ENCODE peak calls at places on chromosomes 6 and 20, in five cellular contexts. W is uterus, J is suprapubic skin, H is stomach, M is GM06990. R is an unnamed sample.

GRCh38 chr20:44615169-44615791 is 32.9 kb downstream of the PKIG start:
- DNase-seq in M (no peak), J (no peak), H (no peak), W (no peak), R (peak)

GRCh38 chr20:23629017-23629541 is 8.7 kb downstream of the CST3 start:
- DNase-seq in J (no peak), W (no peak), M (no peak), H (peak), R (peak)

GRCh38 chr6:159110013-159110412 is 59.2 kb upstream of the FNDC1 start:
- DNase-seq in M (no peak), W (no peak), H (peak), J (no peak), R (peak)

GRCh38 chr6:145704153-145704781 is 31.1 kb downstream of the EPM2A start:
- DNase-seq in H (no peak), W (no peak), J (no peak), M (no peak), R (peak)

GRCh38 chr6:82524031-82524430 is 160.4 kb downstream of the TPBG start:
- DNase-seq in H (no peak), J (no peak), M (no peak), W (no peak), R (no peak)

GRCh38 chr6:45880139-45880538 is 135.5 kb downstream of the CLIC5 start:
- DNase-seq in J (no peak), M (no peak), W (no peak), H (no peak), R (peak)

GRCh38 chr20:61979701-61980635 is 85.7 kb downstream of the TAF4 start:
- DNase-seq in M (no peak), H (no peak), W (no peak), J (no peak), R (no peak)

GRCh38 chr6:50850223-50850751 is 31.6 kb downstream of the TFAP2B start:
- DNase-seq in W (no peak), J (no peak), H (no peak), M (no peak), R (no peak)

GRCh38 chr6:135521431-135521830 is 23.9 kb upstream of the AHI1 start:
- DNase-seq in J (no peak), W (no peak), M (no peak), H (no peak), R (no peak)

GRCh38 chr6:150254671-150255228 is 111.9 kb downstream of the PPP1R14C start:
- DNase-seq in W (no peak), M (no peak), J (no peak), H (no peak), R (no peak)

GRCh38 chr20:53547664-53548239 is 45.9 kb downstream of the ZNF217 start:
- DNase-seq in W (peak), J (no peak), M (no peak), H (peak), R (peak)

GRCh38 chr20:19974621-19975435 is 42.3 kb upstream of the NAA20 start:
- DNase-seq in W (peak), H (peak), J (peak), M (no peak), R (peak)

GRCh38 chr20:58546756-58547526 is 31.7 kb upstream of the APCDD1L start:
- DNase-seq in W (no peak), H (peak), J (no peak), M (no peak), R (no peak)

GRCh38 chr6:41063884-41064285 is 8.3 kb downstream of the OARD1 start:
- DNase-seq in W (no peak), J (no peak), M (no peak), H (no peak), R (no peak)

GRCh38 chr6:105991561-105992314 is 94.4 kb upstream of the PRDM1 start:
- DNase-seq in W (no peak), H (peak), M (no peak), J (no peak), R (no peak)

GRCh38 chr6:131383421-131384411 is 189.3 kb upstream of the ARG1 start:
- DNase-seq in J (no peak), W (no peak), H (no peak), M (no peak), R (no peak)

GRCh38 chr6:33566182-33567084 is 13.6 kb downstream of the BAK1 start:
- DNase-seq in W (no peak), J (no peak), H (no peak), M (no peak), R (peak)

GRCh38 chr6:45574885-45575284 is 197.2 kb upstream of the SUPT3H start:
- DNase-seq in W (no peak), H (no peak), J (no peak), M (no peak), R (peak)

GRCh38 chr20:61886721-61887658 is 178.7 kb downstream of the TAF4 start:
- DNase-seq in J (no peak), M (no peak), W (no peak), H (no peak), R (peak)

GRCh38 chr6:138485005-138485545 is 14.2 kb downstream of the NHSL1 start:
- DNase-seq in M (no peak), J (no peak), W (no peak), H (no peak), R (peak)

GRCh38 chr6:62393608-62394007 is 107.6 kb upstream of the KHDRBS2 start:
- DNase-seq in J (no peak), W (no peak), H (no peak), M (no peak), R (no peak)

GRCh38 chr6:37369321-37370196 is 15.8 kb downstream of the RNF8 start:
- DNase-seq in W (no peak), M (no peak), H (no peak), J (no peak), R (peak)

GRCh38 chr20:39124064-39124463 is 161.9 kb downstream of the DHX35 start:
- DNase-seq in H (no peak), M (no peak), W (no peak), J (no peak), R (no peak)

GRCh38 chr6:101302593-101302992 is 90.9 kb upstream of the GRIK2 start:
- DNase-seq in J (no peak), W (no peak), H (no peak), M (no peak), R (no peak)

GRCh38 chr6:49662877-49663231 is 26.2 kb upstream of the RHAG start:
- DNase-seq in W (no peak), M (no peak), J (no peak), H (no peak), R (no peak)

GRCh38 chr6:46849361-46849690 is 56.1 kb downstream of the MEP1A start:
- DNase-seq in M (no peak), W (no peak), H (no peak), J (no peak), R (no peak)

GRCh38 chr6:15620616-15621015 is 42.2 kb downstream of the DTNBP1 start:
- DNase-seq in W (no peak), J (no peak), H (no peak), M (no peak), R (no peak)

GRCh38 chr6:51045548-51045947 is 226.9 kb downstream of the TFAP2B start:
- DNase-seq in W (no peak), H (no peak), M (no peak), J (no peak), R (no peak)

GRCh38 chr6:83292900-83293843 is 100.0 kb downstream of the RWDD2A start:
- DNase-seq in M (no peak), J (no peak), H (no peak), W (no peak), R (no peak)

GRCh38 chr6:41546475-41546865 is 289 bp downstream of the FOXP4 start:
- DNase-seq in J (no peak), W (no peak), H (no peak), M (no peak), R (peak)

GRCh38 chr6:86306210-86306609 is 631.1 kb upstream of the HTR1E start:
- DNase-seq in H (no peak), W (no peak), J (no peak), M (no peak), R (no peak)

GRCh38 chr6:5865492-5866031 is 141.2 kb downstream of the NRN1 start:
- DNase-seq in J (no peak), H (no peak), M (no peak), W (no peak), R (no peak)

GRCh38 chr6:2630891-2631458 is 119.7 kb downstream of the MYLK4 start:
- DNase-seq in H (no peak), M (no peak), J (no peak), W (no peak), R (peak)

GRCh38 chr20:17835941-17836861 is 132.4 kb downstream of the SNX5 start:
- DNase-seq in W (peak), M (no peak), H (no peak), J (peak), R (peak)

GRCh38 chr6:99348823-99349619 is 453 bp downstream of the FAXC start:
- DNase-seq in J (peak), H (no peak), W (peak), M (no peak), R (no peak)

GRCh38 chr6:36358235-36358915 is 21.7 kb upstream of the BNIP5 start:
- DNase-seq in M (peak), H (no peak), J (no peak), W (no peak), R (peak)

GRCh38 chr20:59242714-59243626 is 57.4 kb upstream of the EDN3 start:
- DNase-seq in H (no peak), M (no peak), W (no peak), J (no peak), R (no peak)

GRCh38 chr20:10411673-10412072 is 22.3 kb downstream of the MKKS start:
- DNase-seq in M (no peak), J (no peak), W (no peak), H (no peak), R (no peak)

GRCh38 chr20:10408427-10408826 is 25.6 kb downstream of the MKKS start:
- DNase-seq in H (no peak), J (no peak), W (no peak), M (no peak), R (no peak)

GRCh38 chr20:10414982-10415650 is 18.9 kb downstream of the MKKS start:
- DNase-seq in W (no peak), M (no peak), H (no peak), J (no peak), R (peak)

GRCh38 chr20:10412591-10413408 is 21.2 kb downstream of the MKKS start:
- DNase-seq in H (no peak), J (no peak), M (no peak), W (no peak), R (peak)
- TF ChIP-seq CTCF in H (no peak), J (no peak), M (peak), W (no peak), R (peak)

DNA sequence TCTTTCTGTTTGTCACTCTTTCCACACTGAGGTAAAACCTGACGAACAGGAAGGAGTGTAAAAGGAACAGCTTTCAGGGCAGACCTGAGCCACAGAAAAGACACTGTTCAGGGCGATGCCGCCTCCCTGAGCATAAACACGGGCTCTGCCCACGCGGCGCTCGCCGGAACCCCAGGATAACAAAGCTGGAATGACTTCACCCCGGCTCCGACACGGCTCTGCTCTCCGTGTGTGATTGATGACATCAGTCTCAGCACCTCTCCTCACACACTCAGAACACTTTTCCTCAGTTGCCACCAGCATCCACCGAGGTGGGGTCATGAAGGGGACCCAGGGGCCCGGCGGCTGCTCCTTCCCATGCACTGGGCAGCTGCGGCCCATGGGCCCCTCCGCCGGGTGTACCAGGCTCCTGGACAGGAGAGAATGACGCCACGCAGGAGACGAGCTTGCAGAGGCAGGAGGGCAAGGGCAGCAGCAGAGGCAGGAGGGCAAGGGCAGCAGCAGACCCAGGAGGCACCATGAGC is 43.6 kb downstream of the DLL1 start:
- DNase-seq in M (no peak), J (no peak), W (no peak), H (peak), R (no peak)
- H3K4me3 ChIP-seq in M (no peak), J (no peak), W (no peak), H (no peak), R (no peak)

GRCh38 chr6:93418448-93419303 is 683 bp downstream of the EPHA7 start:
- DNase-seq in H (no peak), M (no peak), J (peak), W (peak), R (peak)

GRCh38 chr6:93420163-93420806 is 926 bp upstream of the EPHA7 start:
- DNase-seq in M (no peak), H (no peak), J (no peak), W (no peak), R (no peak)

GRCh38 chr6:93419304-93420162 is at the start of gene EPHA7:
- DNase-seq in W (peak), H (peak), J (peak), M (peak), R (peak)

GRCh38 chr6:93423542-93423941 is 4.2 kb upstream of the EPHA7 start:
- DNase-seq in H (no peak), J (no peak), W (peak), M (no peak), R (peak)

GRCh38 chr6:93424303-93425064 is 5.1 kb upstream of the EPHA7 start:
- DNase-seq in J (no peak), H (no peak), M (no peak), W (no peak), R (peak)
- TF ChIP-seq CTCF in J (no peak), H (no peak), M (peak), W (peak), R (peak)

GRCh38 chr6:25882066-25882496 is 8.0 kb upstream of the SLC17A3 start:
- DNase-seq in W (peak), H (peak), M (peak), J (no peak), R (no peak)
- H3K4me3 ChIP-seq in W (no peak), H (peak), M (no peak), J (no peak), R (no peak)

DNA sequence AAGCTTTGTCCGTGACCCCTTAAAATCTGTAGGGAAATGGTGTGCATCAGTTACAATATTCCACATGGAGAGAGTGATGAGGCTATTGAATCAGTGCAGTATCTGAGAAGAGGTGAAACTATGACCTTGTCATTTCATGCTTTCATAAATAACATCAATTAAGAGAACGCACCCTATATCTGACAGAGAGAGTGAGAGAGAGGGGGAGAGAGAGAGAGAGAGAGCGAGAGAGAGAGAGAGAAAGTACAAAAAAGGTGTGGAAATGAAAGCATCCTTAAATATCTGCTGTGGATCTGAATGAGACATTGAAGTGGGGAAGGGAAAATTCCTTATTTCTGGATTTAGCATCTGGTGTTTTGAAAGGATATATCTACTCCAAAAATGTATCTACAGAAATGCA is 12.4 kb downstream of the GSTA4 start:
- DNase-seq in J (no peak), W (no peak), H (no peak), M (no peak), R (no peak)
- TF ChIP-seq CTCF in J (no peak), W (no peak), H (no peak), M (no peak), R (no peak)

GRCh38 chr20:63494084-63494419 is 4.8 kb downstream of the EEF1A2 start:
- DNase-seq in H (no peak), W (no peak), J (no peak), M (no peak), R (no peak)

GRCh38 chr20:63492982-63493381 is 5.9 kb downstream of the EEF1A2 start:
- DNase-seq in M (no peak), J (no peak), H (no peak), W (no peak), R (no peak)

GRCh38 chr20:63494420-63495166 is 4.3 kb downstream of the EEF1A2 start:
- DNase-seq in H (no peak), J (no peak), M (no peak), W (no peak), R (no peak)

GRCh38 chr20:63492518-63492917 is 6.4 kb downstream of the EEF1A2 start:
- DNase-seq in H (no peak), M (no peak), J (no peak), W (no peak), R (no peak)

DNA sequence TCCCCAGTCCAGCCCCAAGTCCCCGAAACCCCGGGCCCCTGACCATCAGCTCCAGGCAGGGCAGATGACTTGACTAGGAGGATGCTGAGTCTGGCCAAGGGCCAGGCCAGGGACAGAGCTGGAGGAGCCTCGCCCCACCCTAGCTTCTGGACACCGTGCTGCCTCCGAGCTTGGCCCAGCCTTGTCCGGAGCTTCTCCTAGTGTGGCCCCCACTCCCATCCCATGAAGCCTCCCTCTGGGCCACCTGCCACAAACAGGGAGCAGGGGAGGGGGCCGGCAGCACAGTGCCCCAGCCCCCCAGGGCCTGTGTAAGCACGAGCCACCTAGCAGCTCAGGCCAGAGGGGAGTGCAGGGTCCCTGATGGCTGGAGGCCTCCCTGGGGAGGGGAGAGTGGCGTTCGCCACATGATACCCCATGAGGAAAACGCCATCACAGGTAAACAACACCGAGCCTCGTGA is 5.3 kb downstream of the EEF1A2 start:
- DNase-seq in J (no peak), W (no peak), M (no peak), H (no peak), R (no peak)
- H3K4me3 ChIP-seq in J (no peak), W (no peak), M (no peak), H (no peak), R (no peak)

GRCh38 chr20:15859061-15859460 is 714.2 kb downstream of the KIF16B start:
- DNase-seq in M (no peak), J (no peak), W (no peak), H (no peak), R (no peak)
- TF ChIP-seq CTCF in M (no peak), J (no peak), W (no peak), H (no peak), R (no peak)

GRCh38 chr20:34691838-34692237 is 12.3 kb upstream of the TP53INP2 start:
- DNase-seq in J (no peak), H (no peak), W (no peak), M (no peak), R (no peak)
- H3K4me3 ChIP-seq in J (no peak), H (no peak), W (no peak), M (no peak), R (no peak)

DNA sequence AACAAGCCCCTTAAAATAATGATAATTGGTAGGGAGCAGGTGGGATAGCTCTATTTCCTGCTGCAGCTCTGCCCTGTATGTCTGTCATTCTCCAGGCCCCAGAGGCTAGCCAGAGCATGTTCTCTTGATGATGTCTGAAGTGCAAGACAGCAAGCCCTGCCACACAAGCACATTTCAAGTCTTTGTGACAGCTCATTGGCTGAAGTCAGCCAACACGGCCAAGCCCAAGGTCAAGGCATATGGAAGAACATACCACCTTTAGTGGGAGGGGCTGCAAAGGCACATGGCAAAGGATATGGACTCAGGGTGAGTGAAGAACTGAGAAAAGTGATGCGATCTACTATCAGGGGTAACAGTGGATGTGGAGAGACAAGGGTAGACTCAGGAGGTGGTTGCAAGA is 116.1 kb downstream of the PRND start:
- DNase-seq in W (no peak), M (no peak), J (no peak), H (no peak), R (no peak)
- TF ChIP-seq CTCF in W (no peak), M (no peak), J (no peak), H (no peak), R (no peak)

DNA sequence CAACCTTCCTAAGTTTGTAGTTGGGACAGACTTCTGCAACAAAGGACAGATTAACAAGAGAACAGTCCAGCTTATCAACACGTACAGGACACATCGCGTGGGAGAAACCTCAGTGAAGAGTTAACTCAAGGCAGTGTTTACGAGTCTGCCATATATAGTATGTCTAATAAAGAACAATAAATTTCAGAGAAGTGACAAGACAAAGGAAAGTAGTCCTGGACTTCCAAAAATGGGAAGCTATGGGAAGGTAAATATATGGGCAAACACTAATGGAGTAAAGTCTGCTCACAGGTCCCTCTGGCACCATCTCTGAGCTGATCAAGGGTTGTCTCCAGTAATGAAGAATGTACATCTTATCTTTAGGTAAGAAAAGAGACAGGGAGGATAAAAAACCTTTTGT is 34.9 kb downstream of the GCM1 start:
- DNase-seq in H (no peak), M (no peak), W (no peak), J (no peak), R (no peak)
- H3K4me3 ChIP-seq in H (no peak), M (no peak), W (no peak), J (no peak), R (no peak)

R was measured in cardiac fibroblast.